ENCODE peak calls at places on chromosomes 16 and 17, in nine cellular contexts. G, S, J, M, P, B, U, D and Z are unnamed samples.
A peak's percentile ranks its signal among the peaks of the same experiment; 100 is the strongest.

GRCh38 chr16:14565688-14566025 is 64.4 kb downstream of the PARN start:
- DNase-seq in U (no peak), M (no peak), G (no peak), P (no peak), B (no peak), D (no peak), S (no peak), J (no peak), Z (no peak)

GRCh38 chr17:73801455-73802100 is 157.3 kb upstream of the SDK2 start:
- DNase-seq in J (no peak), G (no peak), U (no peak), M (no peak), D (no peak), S (no peak), B (no peak), P (no peak), Z (no peak)

GRCh38 chr17:55421179-55421934 is at the start of gene MMD:
- DNase-seq in M (peak; percentile 26), B (no peak), P (no peak), S (peak; percentile 90), D (peak; percentile 59), J (peak; percentile 26), U (no peak), G (no peak), Z (peak; percentile 84)

GRCh38 chr17:61578645-61579044 is 12.4 kb downstream of the NACA2 start:
- DNase-seq in S (no peak), P (no peak), G (no peak), B (no peak), D (no peak), U (no peak), M (no peak), J (no peak), Z (no peak)

GRCh38 chr17:81537856-81538555 is 9.8 kb downstream of the FSCN2 start:
- DNase-seq in P (no peak), J (no peak), G (no peak), D (no peak), M (no peak), B (no peak), S (no peak), U (peak; percentile 0), Z (no peak)

GRCh38 chr17:17784599-17785264 is 52.1 kb downstream of the SREBF1 start:
- DNase-seq in D (no peak), M (no peak), P (no peak), S (no peak), G (no peak), J (no peak), U (no peak), B (no peak), Z (peak; percentile 81)

GRCh38 chr17:46097497-46097896 is 95.7 kb downstream of the KANSL1 start:
- DNase-seq in P (no peak), D (no peak), G (peak; percentile 29), S (no peak), J (no peak), U (no peak), B (no peak), M (no peak), Z (no peak)

GRCh38 chr16:89478576-89479221 is 11.7 kb downstream of the ANKRD11 start:
- DNase-seq in G (no peak), M (no peak), P (no peak), B (no peak), J (no peak), U (no peak), S (no peak), D (no peak), Z (no peak)

GRCh38 chr17:83057793-83058477 is 21.5 kb upstream of the METRNL start:
- DNase-seq in J (peak; percentile 13), U (no peak), P (no peak), S (peak; percentile 71), G (no peak), B (no peak), D (no peak), M (peak; percentile 20), Z (no peak)

GRCh38 chr17:8438441-8438840 is 2.8 kb downstream of the NDEL1 start:
- DNase-seq in U (no peak), P (no peak), G (no peak), J (no peak), S (no peak), M (no peak), D (no peak), B (no peak), Z (no peak)

GRCh38 chr17:28811594-28812135 is 30.9 kb downstream of the FAM222B start:
- DNase-seq in J (no peak), D (no peak), P (no peak), B (no peak), U (no peak), G (peak; percentile 34), S (no peak), M (no peak), Z (no peak)

GRCh38 chr16:73202176-73202729 is 154.3 kb upstream of the ZFHX3 start:
- DNase-seq in U (no peak), G (peak; percentile 91), P (no peak), M (no peak), B (no peak), D (no peak), S (no peak), J (no peak), Z (no peak)

GRCh38 chr17:29008591-29008990 is 2.8 kb upstream of the SEZ6 start:
- DNase-seq in M (no peak), U (no peak), P (no peak), B (no peak), S (no peak), J (no peak), D (no peak), G (no peak), Z (no peak)

DNA sequence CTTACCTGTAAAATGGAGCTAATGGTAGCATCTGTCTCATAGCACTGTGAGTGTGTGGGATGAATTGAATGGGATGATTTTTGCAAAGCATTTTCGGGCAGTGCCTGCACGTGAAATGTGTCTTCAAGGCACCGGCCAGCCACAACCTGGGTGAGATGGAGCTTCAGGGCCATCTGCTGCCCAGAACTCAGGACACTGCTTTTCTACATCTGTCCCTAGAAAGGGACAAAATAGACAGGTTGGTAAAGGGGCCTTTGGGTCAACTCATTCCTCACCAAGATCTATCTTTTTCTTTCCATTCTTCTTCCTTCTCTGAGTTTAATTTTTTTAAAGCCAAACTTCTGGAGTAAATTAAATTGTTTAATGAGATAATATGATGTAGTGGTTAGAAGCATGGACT is 106.5 kb downstream of the UTP18 start:
- DNase-seq in U (no peak), B (no peak), D (no peak), J (no peak), S (no peak), M (no peak), G (no peak), P (no peak), Z (no peak)
- TF ChIP-seq CTCF in U (no peak), B (no peak), D (no peak), J (no peak), S (no peak), M (peak; percentile 11), G (no peak), P (no peak), Z (no peak)

GRCh38 chr16:49515016-49515415 is 141.4 kb downstream of the C16orf78 start:
- DNase-seq in U (no peak), J (no peak), B (no peak), G (no peak), S (peak; percentile 50), P (no peak), D (no peak), M (no peak), Z (peak; percentile 50)

GRCh38 chr16:49514391-49514980 is 140.9 kb downstream of the C16orf78 start:
- DNase-seq in M (no peak), B (no peak), P (no peak), D (peak; percentile 25), J (no peak), U (no peak), G (no peak), S (peak; percentile 62), Z (peak; percentile 64)

GRCh38 chr16:49510676-49511305 is 137.2 kb downstream of the C16orf78 start:
- DNase-seq in U (no peak), P (no peak), B (no peak), J (no peak), D (peak; percentile 44), M (no peak), G (no peak), S (peak; percentile 56), Z (peak; percentile 79)

GRCh38 chr16:49515861-49516260 is 142.3 kb downstream of the C16orf78 start:
- DNase-seq in U (no peak), M (no peak), G (no peak), D (no peak), B (no peak), S (peak; percentile 57), J (no peak), P (no peak), Z (peak; percentile 70)

GRCh38 chr16:49513040-49513439 is 139.4 kb downstream of the C16orf78 start:
- DNase-seq in J (no peak), D (peak; percentile 38), P (no peak), U (no peak), B (no peak), G (peak; percentile 11), S (peak; percentile 41), M (no peak), Z (peak; percentile 61)
- TF ChIP-seq CTCF in J (no peak), D (peak; percentile 9), P (no peak), U (no peak), B (peak; percentile 36), G (peak; percentile 10), S (no peak), M (no peak), Z (peak; percentile 52)

DNA sequence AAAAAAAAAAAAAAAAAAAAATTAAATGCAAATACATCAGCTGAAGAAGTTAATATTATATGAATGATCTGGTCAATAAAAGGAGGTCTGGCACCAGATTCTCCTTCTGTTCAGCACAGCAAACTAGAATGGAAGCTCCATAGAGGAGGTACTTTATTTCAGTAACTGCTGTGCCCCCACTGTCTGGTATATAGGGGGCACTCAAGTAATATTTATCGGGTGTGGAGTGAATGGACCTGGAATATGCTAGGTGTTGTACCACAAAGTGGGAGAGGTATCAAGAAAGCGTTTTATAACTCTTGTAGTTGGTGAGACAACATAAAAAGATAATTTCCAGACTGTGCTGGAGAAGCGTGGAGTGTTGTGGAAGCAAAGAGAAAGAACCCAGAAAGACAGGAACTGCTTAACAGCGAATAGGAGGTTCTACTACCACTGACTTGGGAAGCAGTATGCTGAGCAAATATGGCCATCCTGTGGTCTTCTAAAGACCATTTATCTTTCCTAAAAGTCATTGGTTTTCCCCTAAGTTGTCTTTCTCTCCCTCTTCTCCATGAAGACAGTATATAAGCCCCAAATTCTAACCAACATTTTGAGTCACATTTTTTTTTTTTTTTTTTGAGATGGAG is 12.2 kb upstream of the PRKCA start:
- DNase-seq in U (no peak), M (no peak), B (no peak), J (no peak), D (no peak), P (no peak), S (no peak), G (no peak), Z (no peak)
- TF ChIP-seq CTCF in U (peak; percentile 20), M (peak; percentile 33), B (peak; percentile 21), J (no peak), D (peak; percentile 25), P (no peak), S (no peak), G (peak; percentile 10), Z (peak; percentile 57)

DNA sequence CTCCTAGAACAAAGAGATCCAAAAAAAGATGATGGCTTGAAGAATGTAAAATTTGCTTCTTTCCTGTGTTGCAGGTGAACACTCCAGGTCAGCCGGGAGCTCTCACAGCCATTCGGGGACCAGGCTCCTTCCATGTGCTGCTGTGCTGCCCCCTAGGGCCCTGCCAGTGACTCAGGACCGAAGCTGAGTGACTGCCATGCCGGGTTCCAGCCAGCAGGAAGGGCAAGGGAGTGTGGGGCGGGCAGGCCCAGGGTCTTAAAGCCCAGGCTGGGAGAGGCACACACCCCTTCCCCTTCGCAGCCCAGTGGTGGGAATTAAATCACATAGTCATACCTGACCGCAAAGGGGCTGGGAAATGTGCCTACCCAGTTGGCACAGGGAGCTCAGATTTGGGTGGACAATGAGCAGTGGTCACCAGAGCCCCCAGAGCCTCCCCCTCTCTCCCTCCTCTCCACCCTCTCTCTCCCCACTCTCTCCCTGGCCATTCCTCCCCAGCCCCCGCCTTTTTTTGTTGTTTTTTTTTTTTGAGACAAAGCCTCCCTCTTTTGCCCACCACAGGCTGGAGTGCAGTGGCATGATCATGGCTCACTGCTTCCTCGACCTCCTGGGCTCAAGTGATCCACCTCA is 11.5 kb downstream of the EPOP start:
- DNase-seq in S (peak; percentile 76), P (no peak), B (peak; percentile 79), U (peak; percentile 89), D (peak; percentile 74), G (peak; percentile 57), J (no peak), M (peak; percentile 58), Z (no peak)
- TF ChIP-seq CTCF in S (peak; percentile 57), P (peak; percentile 39), B (peak; percentile 81), U (peak; percentile 82), D (peak; percentile 59), G (peak; percentile 85), J (no peak), M (peak; percentile 80), Z (peak; percentile 85)